ENCODE peak calls at places on chromosomes 13 and 19, in eight cellular contexts. P, X, U, E, K, I, S and H are unnamed samples.
A peak's percentile ranks its signal among the peaks of the same experiment; 100 is the strongest.

GRCh38 chr13:48429886-48430285 is 17.0 kb upstream of the LPAR6 start:
- DNase-seq in P (no peak), X (no peak), U (no peak), E (no peak), K (no peak), I (no peak), S (no peak), H (no peak)

GRCh38 chr19:48508729-48509310 is 2.8 kb downstream of the LMTK3 start:
- DNase-seq in P (no peak), X (no peak), U (no peak), E (no peak), K (no peak), I (no peak), S (no peak), H (no peak)

GRCh38 chr13:30805132-30805537 is 69.8 kb downstream of the ALOX5AP start:
- DNase-seq in P (no peak), X (no peak), U (no peak), E (no peak), K (no peak), I (no peak), S (no peak), H (no peak)

GRCh38 chr19:51687791-51688664 is 5.1 kb upstream of the SPACA6 start:
- DNase-seq in P (peak; percentile 67), X (peak; percentile 60), U (peak; percentile 74), E (peak; percentile 56), K (peak; percentile 74), I (no peak), S (no peak), H (peak; percentile 45)

GRCh38 chr13:52399037-52399436 is 6.9 kb downstream of the THSD1 start:
- DNase-seq in P (no peak), X (no peak), U (no peak), E (no peak), K (no peak), I (no peak), S (no peak), H (no peak)

GRCh38 chr19:1360818-1361461 is 22.8 kb upstream of the NDUFS7 start:
- DNase-seq in P (peak; percentile 76), X (peak; percentile 93), U (peak; percentile 80), E (peak; percentile 83), K (peak; percentile 78), I (no peak), S (no peak), H (peak; percentile 89)

GRCh38 chr19:42196011-42197001 is 21.2 kb downstream of the DEDD2 start:
- DNase-seq in P (no peak), X (no peak), U (no peak), E (no peak), K (no peak), I (no peak), S (no peak), H (no peak)

GRCh38 chr19:54207908-54208783 is 7.5 kb downstream of the RPS9 start:
- DNase-seq in P (peak; percentile 94), X (peak; percentile 77), U (no peak), E (peak; percentile 22), K (peak; percentile 52), I (no peak), S (no peak), H (peak; percentile 72)

GRCh38 chr19:47036233-47036651 is 12.2 kb downstream of the TMEM160 start:
- DNase-seq in P (no peak), X (no peak), U (no peak), E (no peak), K (no peak), I (no peak), S (no peak), H (no peak)

GRCh38 chr19:38389101-38389925 is 816 bp downstream of the SPRED3 start:
- DNase-seq in P (peak; percentile 84), X (peak; percentile 82), U (no peak), E (peak; percentile 42), K (no peak), I (no peak), S (no peak), H (peak; percentile 74)

GRCh38 chr13:113184568-113185440 is 23.7 kb downstream of the PCID2 start:
- DNase-seq in P (no peak), X (no peak), U (no peak), E (no peak), K (no peak), I (no peak), S (no peak), H (no peak)

GRCh38 chr19:10899171-10899653 is 27.9 kb downstream of the CARM1 start:
- DNase-seq in P (no peak), X (no peak), U (peak; percentile 72), E (peak; percentile 37), K (peak; percentile 56), I (no peak), S (no peak), H (no peak)

GRCh38 chr19:45428385-45429231 is 4.9 kb upstream of the ERCC1 start:
- DNase-seq in P (peak; percentile 62), X (peak; percentile 54), U (peak; percentile 79), E (no peak), K (peak; percentile 70), I (no peak), S (no peak), H (no peak)

GRCh38 chr13:25876256-25876655 is 175.6 kb downstream of the SHISA2 start:
- DNase-seq in P (no peak), X (no peak), U (no peak), E (no peak), K (no peak), I (no peak), S (no peak), H (no peak)

GRCh38 chr19:46904114-46905060 is 43.6 kb downstream of the ARHGAP35 start:
- DNase-seq in P (peak; percentile 64), X (peak; percentile 88), U (peak; percentile 56), E (peak; percentile 6), K (peak; percentile 36), I (no peak), S (no peak), H (peak; percentile 86)